ENCODE peak calls at places on chromosome 22, in eight cellular contexts. One of them, this sample, is unnamed.

GRCh38 chr22:35544810-35545209 is 4.2 kb downstream of the RASD2 start:
- DNase-seq in A549: no peak
- DNase-seq in endothelial cell: no peak
- DNase-seq in RWPE1: no peak
- DNase-seq in A673: no peak
- DNase-seq in kidney: no peak
- DNase-seq in GM20000: no peak
- DNase-seq in Calu3: no peak
- DNase-seq in this sample: no peak

GRCh38 chr22:27970596-27971220 is 51.7 kb upstream of the PITPNB start:
- DNase-seq in RWPE1: no peak
- DNase-seq in A673: no peak
- DNase-seq in GM20000: no peak
- DNase-seq in A549: no peak
- DNase-seq in Calu3: no peak
- DNase-seq in endothelial cell: no peak
- DNase-seq in kidney: no peak
- DNase-seq in this sample: no peak

GRCh38 chr22:38414009-38414395 is 41.0 kb downstream of the KCNJ4 start:
- DNase-seq in kidney: peak; percentile 57
- DNase-seq in RWPE1: no peak
- DNase-seq in GM20000: no peak
- DNase-seq in A549: no peak
- DNase-seq in A673: no peak
- DNase-seq in Calu3: no peak
- DNase-seq in endothelial cell: no peak
- DNase-seq in this sample: no peak

GRCh38 chr22:39463931-39464390 is 7.1 kb downstream of the MGAT3 start:
- DNase-seq in kidney: peak; percentile 69
- DNase-seq in GM20000: no peak
- DNase-seq in endothelial cell: no peak
- DNase-seq in Calu3: no peak
- DNase-seq in A549: no peak
- DNase-seq in RWPE1: no peak
- DNase-seq in A673: no peak
- DNase-seq in this sample: no peak

GRCh38 chr22:35152316-35152715 is 86.4 kb downstream of the ISX start:
- DNase-seq in A673: no peak
- DNase-seq in Calu3: no peak
- DNase-seq in endothelial cell: no peak
- DNase-seq in GM20000: no peak
- DNase-seq in RWPE1: no peak
- DNase-seq in kidney: no peak
- DNase-seq in A549: no peak
- DNase-seq in this sample: peak; percentile 47

GRCh38 chr22:46393791-46394333 is 58.3 kb downstream of the TRMU start:
- DNase-seq in GM20000: no peak
- DNase-seq in kidney: peak; percentile 47
- DNase-seq in Calu3: no peak
- DNase-seq in A673: no peak
- DNase-seq in endothelial cell: no peak
- DNase-seq in RWPE1: no peak
- DNase-seq in A549: no peak
- DNase-seq in this sample: peak; percentile 75

GRCh38 chr22:38614331-38615122 is 41.7 kb downstream of the FAM227A start:
- DNase-seq in A549: peak; percentile 12
- DNase-seq in Calu3: no peak
- DNase-seq in A673: no peak
- DNase-seq in GM20000: no peak
- DNase-seq in kidney: no peak
- DNase-seq in RWPE1: no peak
- DNase-seq in endothelial cell: no peak
- DNase-seq in this sample: no peak

GRCh38 chr22:36775589-36775965 is 342 bp downstream of the IFT27 start:
- DNase-seq in kidney: peak; percentile 81
- DNase-seq in RWPE1: no peak
- DNase-seq in GM20000: peak; percentile 32
- DNase-seq in A673: peak; percentile 12
- DNase-seq in Calu3: peak; percentile 33
- DNase-seq in endothelial cell: peak; percentile 48
- DNase-seq in A549: no peak
- DNase-seq in this sample: no peak

GRCh38 chr22:24333301-24333700 is 62.7 kb downstream of the SPECC1L start:
- DNase-seq in GM20000: no peak
- DNase-seq in A549: no peak
- DNase-seq in endothelial cell: no peak
- DNase-seq in RWPE1: peak; percentile 2
- DNase-seq in A673: no peak
- DNase-seq in kidney: no peak
- DNase-seq in Calu3: no peak
- DNase-seq in this sample: no peak

GRCh38 chr22:36737776-36738175 is 34.2 kb upstream of the CACNG2 start:
- DNase-seq in Calu3: no peak
- DNase-seq in RWPE1: no peak
- DNase-seq in kidney: no peak
- DNase-seq in A673: no peak
- DNase-seq in GM20000: no peak
- DNase-seq in endothelial cell: no peak
- DNase-seq in A549: no peak
- DNase-seq in this sample: no peak

GRCh38 chr22:42711281-42711731 is 9.4 kb downstream of the A4GALT start:
- DNase-seq in GM20000: no peak
- DNase-seq in RWPE1: no peak
- DNase-seq in A673: no peak
- DNase-seq in endothelial cell: no peak
- DNase-seq in kidney: no peak
- DNase-seq in A549: no peak
- DNase-seq in Calu3: no peak
- DNase-seq in this sample: no peak

GRCh38 chr22:36211237-36211881 is 9.8 kb upstream of the APOL4 start:
- DNase-seq in A549: no peak
- DNase-seq in A673: peak; percentile 83
- DNase-seq in endothelial cell: no peak
- DNase-seq in Calu3: no peak
- DNase-seq in kidney: no peak
- DNase-seq in RWPE1: no peak
- DNase-seq in GM20000: no peak
- DNase-seq in this sample: no peak

GRCh38 chr22:40401532-40401931 is 31.1 kb downstream of the SGSM3 start:
- DNase-seq in endothelial cell: no peak
- DNase-seq in kidney: no peak
- DNase-seq in A549: no peak
- DNase-seq in RWPE1: no peak
- DNase-seq in Calu3: no peak
- DNase-seq in GM20000: no peak
- DNase-seq in A673: no peak
- DNase-seq in this sample: no peak

GRCh38 chr22:40509401-40510134 is 127.0 kb downstream of the MRTFA start:
- DNase-seq in RWPE1: peak; percentile 40
- DNase-seq in Calu3: peak; percentile 61
- DNase-seq in A673: no peak
- DNase-seq in endothelial cell: no peak
- DNase-seq in kidney: no peak
- DNase-seq in A549: peak; percentile 94
- DNase-seq in GM20000: no peak
- DNase-seq in this sample: no peak

GRCh38 chr22:19522190-19522880 is 1.9 kb downstream of the CLDN5 start:
- DNase-seq in RWPE1: no peak
- DNase-seq in A549: no peak
- DNase-seq in kidney: no peak
- DNase-seq in A673: peak; percentile 14
- DNase-seq in GM20000: no peak
- DNase-seq in Calu3: no peak
- DNase-seq in endothelial cell: no peak
- DNase-seq in this sample: peak; percentile 91

GRCh38 chr22:19525116-19525660 is 978 bp upstream of the CLDN5 start:
- DNase-seq in RWPE1: no peak
- DNase-seq in endothelial cell: no peak
- DNase-seq in Calu3: no peak
- DNase-seq in kidney: no peak
- DNase-seq in GM20000: no peak
- DNase-seq in A549: no peak
- DNase-seq in A673: no peak
- DNase-seq in this sample: peak; percentile 68

GRCh38 chr22:19524170-19525115 is at the start of gene CLDN5:
- DNase-seq in A673: peak; percentile 53
- DNase-seq in kidney: no peak
- DNase-seq in RWPE1: no peak
- DNase-seq in A549: no peak
- DNase-seq in GM20000: peak; percentile 54
- DNase-seq in endothelial cell: peak; percentile 57
- DNase-seq in Calu3: no peak
- DNase-seq in this sample: peak; percentile 74

GRCh38 chr22:19522881-19523239 is 1.4 kb downstream of the CLDN5 start:
- DNase-seq in Calu3: no peak
- DNase-seq in kidney: no peak
- DNase-seq in endothelial cell: no peak
- DNase-seq in GM20000: no peak
- DNase-seq in A549: no peak
- DNase-seq in RWPE1: no peak
- DNase-seq in A673: no peak
- DNase-seq in this sample: peak; percentile 82

DNA sequence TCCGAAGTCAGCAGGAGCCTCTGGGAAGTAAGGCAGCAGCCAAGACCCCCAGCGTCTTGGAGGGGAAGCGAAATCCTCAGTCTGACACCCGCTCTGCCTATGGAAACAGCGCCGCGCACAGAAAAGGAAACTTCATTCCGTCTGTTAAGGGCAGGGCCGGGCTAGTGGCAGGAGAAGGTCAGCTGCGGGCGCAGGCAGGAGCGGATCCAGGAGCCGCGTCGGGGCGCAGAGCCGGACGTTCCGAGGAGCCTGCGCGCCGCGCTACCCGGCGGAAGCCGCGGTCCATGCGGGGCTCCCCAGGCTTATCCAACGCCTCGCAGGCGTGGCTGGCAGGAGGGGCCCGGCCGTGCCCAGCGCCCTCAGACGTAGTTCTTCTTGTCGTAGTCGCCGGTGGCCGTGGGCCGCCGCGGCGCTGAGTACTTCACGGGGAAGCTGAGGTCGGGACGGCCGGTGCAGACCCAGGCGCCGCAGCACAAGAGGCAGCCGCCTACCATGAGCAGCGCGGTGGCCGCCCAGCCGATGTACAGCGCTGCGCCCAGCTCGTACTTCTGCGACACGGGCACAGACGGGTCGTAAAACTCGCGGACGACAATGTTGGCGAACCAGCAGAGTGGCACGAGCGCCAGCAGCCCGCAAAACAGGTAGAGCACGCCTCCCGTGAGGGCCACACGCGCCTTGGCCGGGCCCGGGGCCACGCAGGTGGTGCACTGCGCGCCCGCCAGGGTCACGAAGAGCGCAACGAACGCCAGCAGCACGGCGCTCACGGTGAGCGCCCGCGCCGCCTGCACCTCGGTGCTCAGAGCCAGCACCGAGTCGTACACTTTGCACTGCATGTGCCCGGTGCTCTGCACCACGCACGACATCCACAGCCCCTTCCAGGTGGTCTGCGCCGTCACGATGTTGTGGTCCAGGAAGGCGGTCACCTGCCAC is 705 bp downstream of the CLDN5 start:
- DNase-seq in GM20000: peak; percentile 45
- DNase-seq in Calu3: no peak
- DNase-seq in A673: peak; percentile 34
- DNase-seq in A549: no peak
- DNase-seq in RWPE1: no peak
- DNase-seq in kidney: no peak
- DNase-seq in endothelial cell: peak; percentile 54
- DNase-seq in this sample: peak; percentile 84
- TF ChIP-seq CTCF in GM20000: no peak
- TF ChIP-seq CTCF in Calu3: no peak
- TF ChIP-seq CTCF in A673: no peak
- TF ChIP-seq CTCF in A549: no peak
- TF ChIP-seq CTCF in RWPE1: no peak
- TF ChIP-seq CTCF in kidney: no peak
- TF ChIP-seq CTCF in endothelial cell: no peak
- TF ChIP-seq CTCF in this sample: peak; percentile 9

GRCh38 chr22:48643066-48643731 is 1184.5 kb downstream of the BRD1 start:
- DNase-seq in endothelial cell: no peak
- DNase-seq in A673: no peak
- DNase-seq in Calu3: no peak
- DNase-seq in RWPE1: no peak
- DNase-seq in GM20000: no peak
- DNase-seq in kidney: no peak
- DNase-seq in A549: no peak
- DNase-seq in this sample: no peak
- TF ChIP-seq CTCF in endothelial cell: no peak
- TF ChIP-seq CTCF in A673: no peak
- TF ChIP-seq CTCF in Calu3: no peak
- TF ChIP-seq CTCF in RWPE1: no peak
- TF ChIP-seq CTCF in GM20000: no peak
- TF ChIP-seq CTCF in kidney: no peak
- TF ChIP-seq CTCF in A549: no peak
- TF ChIP-seq CTCF in this sample: no peak

GRCh38 chr22:30423296-30423958 is 2.1 kb upstream of the MTFP1 start:
- DNase-seq in endothelial cell: peak; percentile 31
- DNase-seq in A549: peak; percentile 76
- DNase-seq in GM20000: no peak
- DNase-seq in RWPE1: peak; percentile 34
- DNase-seq in kidney: peak; percentile 93
- DNase-seq in Calu3: peak; percentile 58
- DNase-seq in A673: no peak
- DNase-seq in this sample: no peak
- TF ChIP-seq CTCF in endothelial cell: no peak
- TF ChIP-seq CTCF in A549: no peak
- TF ChIP-seq CTCF in GM20000: no peak
- TF ChIP-seq CTCF in RWPE1: no peak
- TF ChIP-seq CTCF in kidney: peak; percentile 1
- TF ChIP-seq CTCF in Calu3: no peak
- TF ChIP-seq CTCF in A673: no peak
- TF ChIP-seq CTCF in this sample: peak; percentile 35

GRCh38 chr22:50101870-50102565 is 12.2 kb downstream of the MOV10L1 start:
- DNase-seq in A673: no peak
- DNase-seq in A549: no peak
- DNase-seq in GM20000: peak; percentile 30
- DNase-seq in kidney: no peak
- DNase-seq in RWPE1: no peak
- DNase-seq in endothelial cell: no peak
- DNase-seq in Calu3: no peak
- DNase-seq in this sample: no peak

GRCh38 chr22:50107529-50107928 is 17.7 kb downstream of the MOV10L1 start:
- DNase-seq in Calu3: no peak
- DNase-seq in A549: no peak
- DNase-seq in A673: no peak
- DNase-seq in RWPE1: no peak
- DNase-seq in endothelial cell: no peak
- DNase-seq in kidney: peak; percentile 73
- DNase-seq in GM20000: no peak
- DNase-seq in this sample: peak; percentile 72

GRCh38 chr22:50104149-50104548 is 14.3 kb downstream of the MOV10L1 start:
- DNase-seq in RWPE1: no peak
- DNase-seq in endothelial cell: no peak
- DNase-seq in A549: no peak
- DNase-seq in Calu3: no peak
- DNase-seq in GM20000: no peak
- DNase-seq in A673: no peak
- DNase-seq in kidney: no peak
- DNase-seq in this sample: peak; percentile 38

GRCh38 chr22:50105529-50106100 is 15.8 kb downstream of the MOV10L1 start:
- DNase-seq in A673: no peak
- DNase-seq in A549: no peak
- DNase-seq in RWPE1: peak; percentile 36
- DNase-seq in endothelial cell: no peak
- DNase-seq in Calu3: no peak
- DNase-seq in GM20000: peak; percentile 70
- DNase-seq in kidney: no peak
- DNase-seq in this sample: peak; percentile 15

GRCh38 chr22:50102946-50103345 is 13.1 kb downstream of the MOV10L1 start:
- DNase-seq in endothelial cell: no peak
- DNase-seq in GM20000: no peak
- DNase-seq in A673: no peak
- DNase-seq in A549: peak; percentile 12
- DNase-seq in RWPE1: peak; percentile 43
- DNase-seq in kidney: no peak
- DNase-seq in Calu3: no peak
- DNase-seq in this sample: no peak
- TF ChIP-seq CTCF in endothelial cell: no peak
- TF ChIP-seq CTCF in GM20000: no peak
- TF ChIP-seq CTCF in A673: no peak
- TF ChIP-seq CTCF in A549: no peak
- TF ChIP-seq CTCF in RWPE1: no peak
- TF ChIP-seq CTCF in kidney: no peak
- TF ChIP-seq CTCF in Calu3: no peak
- TF ChIP-seq CTCF in this sample: no peak